ENCODE peak calls at places on chromosomes 6 and 20, in eight cellular contexts. One of them, this sample, is unnamed.

GRCh38 chr20:61778485-61778863 is 287.2 kb downstream of the TAF4 start:
- DNase-seq in hippocampal formation: no peak
- DNase-seq in CD4-positive, alpha-beta memory T cell: no peak
- DNase-seq in C1 segment of cervical spinal cord: no peak
- DNase-seq in NCI-H187 treated with DMSO at 0.1 percent for 48 hours: no peak
- DNase-seq in AG09319: no peak
- DNase-seq in DMS153: no peak
- DNase-seq in CD8-positive, alpha-beta memory T cell: no peak
- DNase-seq in this sample: no peak

GRCh38 chr6:99790679-99791078 is 184.0 kb downstream of the PRDM13 start:
- DNase-seq in hippocampal formation: no peak
- DNase-seq in C1 segment of cervical spinal cord: no peak
- DNase-seq in DMS153: no peak
- DNase-seq in NCI-H187 treated with DMSO at 0.1 percent for 48 hours: no peak
- DNase-seq in AG09319: no peak
- DNase-seq in CD8-positive, alpha-beta memory T cell: no peak
- DNase-seq in CD4-positive, alpha-beta memory T cell: no peak
- DNase-seq in this sample: no peak

GRCh38 chr6:121584591-121585369 is 149.3 kb downstream of the GJA1 start:
- DNase-seq in CD4-positive, alpha-beta memory T cell: no peak
- DNase-seq in DMS153: no peak
- DNase-seq in NCI-H187 treated with DMSO at 0.1 percent for 48 hours: no peak
- DNase-seq in hippocampal formation: no peak
- DNase-seq in C1 segment of cervical spinal cord: no peak
- DNase-seq in AG09319: no peak
- DNase-seq in CD8-positive, alpha-beta memory T cell: no peak
- DNase-seq in this sample: no peak

GRCh38 chr6:153003294-153003645 is 761 bp upstream of the MTRF1L start:
- DNase-seq in AG09319: no peak
- DNase-seq in DMS153: peak; percentile 54
- DNase-seq in NCI-H187 treated with DMSO at 0.1 percent for 48 hours: no peak
- DNase-seq in hippocampal formation: no peak
- DNase-seq in CD8-positive, alpha-beta memory T cell: no peak
- DNase-seq in C1 segment of cervical spinal cord: no peak
- DNase-seq in CD4-positive, alpha-beta memory T cell: no peak
- DNase-seq in this sample: no peak

GRCh38 chr20:45128066-45128465 is 3.8 kb upstream of the WFDC12 start:
- DNase-seq in NCI-H187 treated with DMSO at 0.1 percent for 48 hours: no peak
- DNase-seq in DMS153: no peak
- DNase-seq in C1 segment of cervical spinal cord: no peak
- DNase-seq in CD4-positive, alpha-beta memory T cell: no peak
- DNase-seq in AG09319: no peak
- DNase-seq in CD8-positive, alpha-beta memory T cell: no peak
- DNase-seq in hippocampal formation: no peak
- DNase-seq in this sample: no peak

GRCh38 chr6:79536615-79536968 is 638 bp downstream of the LCA5 start:
- DNase-seq in NCI-H187 treated with DMSO at 0.1 percent for 48 hours: no peak
- DNase-seq in C1 segment of cervical spinal cord: no peak
- DNase-seq in hippocampal formation: peak; percentile 37
- DNase-seq in CD8-positive, alpha-beta memory T cell: no peak
- DNase-seq in CD4-positive, alpha-beta memory T cell: no peak
- DNase-seq in DMS153: no peak
- DNase-seq in AG09319: no peak
- DNase-seq in this sample: no peak

GRCh38 chr6:22756365-22756764 is 187.0 kb downstream of the HDGFL1 start:
- DNase-seq in NCI-H187 treated with DMSO at 0.1 percent for 48 hours: no peak
- DNase-seq in C1 segment of cervical spinal cord: no peak
- DNase-seq in DMS153: no peak
- DNase-seq in CD8-positive, alpha-beta memory T cell: no peak
- DNase-seq in hippocampal formation: no peak
- DNase-seq in AG09319: no peak
- DNase-seq in CD4-positive, alpha-beta memory T cell: no peak
- DNase-seq in this sample: peak; percentile 33

GRCh38 chr20:4985658-4986057 is 15.7 kb downstream of the SLC23A2 start:
- DNase-seq in C1 segment of cervical spinal cord: no peak
- DNase-seq in AG09319: peak; percentile 46
- DNase-seq in hippocampal formation: no peak
- DNase-seq in CD4-positive, alpha-beta memory T cell: no peak
- DNase-seq in NCI-H187 treated with DMSO at 0.1 percent for 48 hours: no peak
- DNase-seq in CD8-positive, alpha-beta memory T cell: no peak
- DNase-seq in DMS153: no peak
- DNase-seq in this sample: peak; percentile 38

GRCh38 chr6:33112148-33112547 is 36.4 kb downstream of the HLA-DPB1 start:
- DNase-seq in hippocampal formation: no peak
- DNase-seq in AG09319: no peak
- DNase-seq in NCI-H187 treated with DMSO at 0.1 percent for 48 hours: no peak
- DNase-seq in CD4-positive, alpha-beta memory T cell: peak; percentile 56
- DNase-seq in C1 segment of cervical spinal cord: no peak
- DNase-seq in DMS153: peak; percentile 4
- DNase-seq in CD8-positive, alpha-beta memory T cell: no peak
- DNase-seq in this sample: peak; percentile 22